ENCODE peak calls at places on chromosomes 13 and 19, in four cellular contexts. E is IMR-90, K is H9, L is neuronal stem cell. I is an unnamed sample.

GRCh38 chr13:102680842-102681725 is 13.8 kb downstream of the METTL21C start:
- DNase-seq in E (peak; percentile 30), K (no peak), L (no peak), I (no peak)

GRCh38 chr19:8361921-8362793 is 1.8 kb upstream of the ANGPTL4 start:
- DNase-seq in L (no peak), K (no peak), E (peak; percentile 99), I (no peak)

GRCh38 chr13:112740502-112741131 is 50.8 kb downstream of the ATP11A start:
- DNase-seq in E (peak; percentile 95), K (no peak), L (no peak), I (no peak)

GRCh38 chr13:78606471-78607408 is 3.4 kb upstream of the POU4F1 start:
- DNase-seq in L (peak; percentile 12), K (peak; percentile 36), E (no peak), I (peak; percentile 67)

GRCh38 chr19:7211191-7211988 is 82.8 kb downstream of the INSR start:
- DNase-seq in E (peak; percentile 50), K (no peak), L (no peak), I (no peak)

GRCh38 chr19:30236006-30236405 is 136.2 kb upstream of the ZNF536 start:
- DNase-seq in L (no peak), E (no peak), K (no peak), I (no peak)

GRCh38 chr19:7873304-7874079 is 698 bp downstream of the PRR36 start:
- DNase-seq in K (no peak), E (no peak), L (no peak), I (peak; percentile 61)

GRCh38 chr13:32726374-32727037 is 140.3 kb downstream of the PDS5B start:
- DNase-seq in K (no peak), E (no peak), L (no peak), I (no peak)

GRCh38 chr13:39037410-39037879 is 444 bp downstream of the PROSER1 start:
- DNase-seq in K (no peak), E (no peak), L (no peak), I (no peak)

GRCh38 chr19:44142014-44142523 is 715 bp downstream of the ZNF234 start:
- DNase-seq in E (peak; percentile 42), K (no peak), L (no peak), I (no peak)

GRCh38 chr19:40273469-40274360 is 11.4 kb downstream of the AKT2 start:
- DNase-seq in L (no peak), K (no peak), E (no peak), I (no peak)

GRCh38 chr19:575527-576506 is 3.4 kb downstream of the BSG start:
- DNase-seq in K (no peak), L (no peak), E (peak; percentile 37), I (no peak)

GRCh38 chr19:15390814-15391213 is 11.2 kb upstream of the AKAP8 start:
- DNase-seq in L (no peak), E (no peak), K (no peak), I (no peak)

GRCh38 chr13:43124495-43124894 is 101.1 kb downstream of the DNAJC15 start:
- DNase-seq in E (no peak), L (no peak), K (no peak), I (no peak)

GRCh38 chr19:46824887-46825730 is 25.5 kb downstream of the AP2S1 start:
- DNase-seq in K (no peak), L (no peak), E (no peak), I (no peak)

GRCh38 chr13:85828094-85828684 is 29.0 kb upstream of the SLITRK6 start:
- DNase-seq in E (peak; percentile 30), K (no peak), L (no peak), I (no peak)

GRCh38 chr13:40271931-40272775 is 394.3 kb downstream of the FOXO1 start:
- DNase-seq in E (peak; percentile 22), L (no peak), K (no peak), I (no peak)

GRCh38 chr19:40625406-40626120 is 24.4 kb downstream of the LTBP4 start:
- DNase-seq in K (no peak), E (no peak), L (no peak), I (no peak)

GRCh38 chr19:33064117-33064777 is 441 bp downstream of the RHPN2 start:
- DNase-seq in E (no peak), L (peak; percentile 17), K (peak; percentile 75), I (no peak)

GRCh38 chr13:51286135-51287002 is 53.1 kb upstream of the SERPINE3 start:
- DNase-seq in K (peak; percentile 86), L (peak; percentile 75), E (peak; percentile 43), I (peak; percentile 63)

GRCh38 chr19:1945899-1946298 is 4.9 kb downstream of the CSNK1G2 start:
- DNase-seq in L (no peak), K (peak; percentile 90), E (no peak), I (no peak)

GRCh38 chr19:38175422-38175821 is 48.6 kb downstream of the DPF1 start:
- DNase-seq in K (no peak), E (no peak), L (no peak), I (no peak)

GRCh38 chr19:38168632-38169031 is 55.4 kb downstream of the DPF1 start:
- DNase-seq in L (no peak), K (no peak), E (no peak), I (no peak)

GRCh38 chr19:38172001-38172400 is 52.0 kb downstream of the DPF1 start:
- DNase-seq in K (no peak), E (no peak), L (no peak), I (no peak)

DNA sequence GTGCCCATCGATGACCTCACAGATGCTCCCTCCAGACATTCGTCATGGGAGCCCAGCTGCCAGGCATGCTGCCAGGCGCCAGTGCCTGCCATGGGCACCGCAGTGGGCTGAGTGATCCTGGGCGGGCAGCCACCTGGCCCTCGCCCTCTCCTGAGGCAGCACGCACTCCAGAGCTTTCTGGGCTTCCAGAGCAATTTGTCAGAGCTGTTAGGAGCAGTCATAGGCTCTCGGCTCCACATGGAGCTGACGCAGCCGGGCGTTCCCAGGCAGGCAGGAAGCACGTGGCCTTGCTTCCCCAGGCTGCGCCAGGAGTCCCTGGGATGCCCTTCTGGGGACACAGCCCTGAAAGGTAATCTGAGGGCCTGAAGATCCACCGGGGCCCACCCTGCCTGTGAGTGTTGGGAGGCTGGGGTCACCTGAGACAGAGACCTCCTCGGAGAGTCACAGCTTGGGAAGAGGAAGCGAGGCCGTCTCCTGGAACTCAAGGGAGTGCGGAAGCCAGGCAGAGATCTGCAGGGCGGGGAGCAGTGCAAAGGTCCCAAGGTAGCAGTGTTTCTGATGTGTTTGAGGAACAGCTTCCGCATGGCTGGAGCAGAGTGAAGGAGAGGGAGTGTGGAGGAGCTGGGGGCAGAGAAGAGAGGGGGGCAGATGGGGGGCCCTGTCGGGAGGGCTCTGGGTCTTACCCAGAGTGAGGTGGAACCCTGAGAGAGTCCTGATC is 50.5 kb downstream of the DPF1 start:
- DNase-seq in E (peak; percentile 36), L (no peak), K (no peak), I (no peak)
- H3K9ac ChIP-seq in E (no peak overlapping the region), L (peak overlapping the region; percentile 37), K (no peak overlapping the region), I (no peak overlapping the region)

GRCh38 chr19:49766938-49767315 is at the start of gene AP2A1:
- DNase-seq in E (no peak), K (no peak), L (no peak), I (no peak)
- H3K4ac ChIP-seq in E (peak within 1 kb of the TSS; percentile 93), K (peak within 1 kb of the TSS; percentile 82), L (no peak within 1 kb of the TSS), I (peak within 1 kb of the TSS; percentile 91)

GRCh38 chr19:35673121-35673804 is 6.9 kb downstream of the UPK1A start:
- DNase-seq in L (no peak), E (peak; percentile 62), K (peak; percentile 83), I (peak; percentile 21)
- H3K9ac ChIP-seq in L (peak overlapping the region; percentile 88), E (peak overlapping the region; percentile 12), K (peak overlapping the region; percentile 4), I (peak overlapping the region; percentile 10)

GRCh38 chr13:106744516-106744915 is 176.6 kb upstream of the ARGLU1 start:
- DNase-seq in E (no peak), L (no peak), K (no peak), I (no peak)
- H3K4ac ChIP-seq in E (no peak overlapping the region), L (no peak overlapping the region), K (no peak overlapping the region), I (no peak overlapping the region)

DNA sequence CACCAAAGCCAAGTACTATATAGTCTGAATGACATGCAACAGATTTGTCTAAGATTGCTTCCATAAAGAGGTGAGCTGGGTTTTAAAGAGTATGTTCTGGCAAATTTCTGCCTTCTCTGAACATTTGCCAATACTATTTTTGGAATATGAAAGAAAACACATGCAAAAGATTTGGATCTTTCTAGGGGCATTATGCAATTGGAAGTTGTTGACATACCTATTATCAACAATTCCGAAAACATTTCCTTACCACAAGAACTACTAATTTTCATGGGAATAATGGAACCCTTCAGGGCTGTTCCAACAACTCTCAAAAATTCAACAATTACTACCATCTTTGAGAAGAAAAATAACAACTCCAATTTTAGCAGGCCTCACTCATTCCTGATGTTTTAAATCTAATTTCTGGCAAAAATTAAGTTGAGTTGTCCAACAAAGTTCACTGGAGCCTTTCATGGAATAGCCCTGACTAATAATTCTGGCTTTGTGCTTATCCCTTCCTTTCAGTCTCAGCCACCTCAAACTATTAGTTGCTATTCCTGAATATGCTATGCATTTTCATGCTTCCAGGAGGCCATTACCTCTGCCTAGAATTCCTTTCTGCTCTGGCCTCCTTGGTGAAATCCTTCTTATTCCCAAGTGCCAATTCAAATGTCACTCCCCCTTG is 250.0 kb downstream of the RGCC start:
- DNase-seq in K (no peak), E (no peak), L (no peak), I (no peak)
- H3K9ac ChIP-seq in K (no peak overlapping the region), E (no peak overlapping the region), L (no peak overlapping the region), I (no peak overlapping the region)

I was measured in H1.